ENCODE peak calls at places on chromosomes 1 and 21, in eight cellular contexts. One of them, this sample, is unnamed.

GRCh38 chr1:33697816-33698215 is 166.1 kb upstream of the HMGB4 start:
- DNase-seq in iPS-NIHi11: no peak
- DNase-seq in endodermal cell: no peak
- DNase-seq in HCT116: no peak
- DNase-seq in tibial artery: no peak
- DNase-seq in neuronal stem cell: no peak
- DNase-seq in activated CD8-positive, alpha-beta memory T cell treated with anti-CD3 and anti-CD28 coated beads for 24 hours: no peak
- DNase-seq in heart right ventricle: no peak
- DNase-seq in this sample: no peak

GRCh38 chr1:7528386-7529031 is 242.6 kb upstream of the VAMP3 start:
- DNase-seq in iPS-NIHi11: no peak
- DNase-seq in endodermal cell: no peak
- DNase-seq in HCT116: no peak
- DNase-seq in tibial artery: no peak
- DNase-seq in neuronal stem cell: no peak
- DNase-seq in activated CD8-positive, alpha-beta memory T cell treated with anti-CD3 and anti-CD28 coated beads for 24 hours: no peak
- DNase-seq in heart right ventricle: no peak
- DNase-seq in this sample: no peak

GRCh38 chr21:38277501-38278111 is 20.8 kb downstream of the KCNJ15 start:
- DNase-seq in iPS-NIHi11: no peak
- DNase-seq in endodermal cell: no peak
- DNase-seq in HCT116: no peak
- DNase-seq in tibial artery: peak
- DNase-seq in neuronal stem cell: no peak
- DNase-seq in activated CD8-positive, alpha-beta memory T cell treated with anti-CD3 and anti-CD28 coated beads for 24 hours: no peak
- DNase-seq in heart right ventricle: no peak
- DNase-seq in this sample: no peak

GRCh38 chr1:94236021-94236491 is 1.3 kb downstream of the ARHGAP29 start:
- DNase-seq in iPS-NIHi11: no peak
- DNase-seq in endodermal cell: peak
- DNase-seq in HCT116: no peak
- DNase-seq in tibial artery: no peak
- DNase-seq in neuronal stem cell: peak
- DNase-seq in activated CD8-positive, alpha-beta memory T cell treated with anti-CD3 and anti-CD28 coated beads for 24 hours: no peak
- DNase-seq in heart right ventricle: no peak
- DNase-seq in this sample: no peak

GRCh38 chr1:94931254-94931841 is 4.4 kb upstream of the CNN3 start:
- DNase-seq in iPS-NIHi11: no peak
- DNase-seq in endodermal cell: no peak
- DNase-seq in HCT116: no peak
- DNase-seq in tibial artery: no peak
- DNase-seq in neuronal stem cell: no peak
- DNase-seq in activated CD8-positive, alpha-beta memory T cell treated with anti-CD3 and anti-CD28 coated beads for 24 hours: no peak
- DNase-seq in heart right ventricle: no peak
- DNase-seq in this sample: no peak

GRCh38 chr1:26290061-26290415 is 10.2 kb downstream of the SH3BGRL3 start:
- DNase-seq in iPS-NIHi11: no peak
- DNase-seq in endodermal cell: no peak
- DNase-seq in HCT116: no peak
- DNase-seq in tibial artery: no peak
- DNase-seq in neuronal stem cell: no peak
- DNase-seq in activated CD8-positive, alpha-beta memory T cell treated with anti-CD3 and anti-CD28 coated beads for 24 hours: no peak
- DNase-seq in heart right ventricle: no peak
- DNase-seq in this sample: no peak

GRCh38 chr1:150548632-150549495 is at the start of gene ADAMTSL4:
- DNase-seq in iPS-NIHi11: peak
- DNase-seq in endodermal cell: peak
- DNase-seq in HCT116: no peak
- DNase-seq in tibial artery: peak
- DNase-seq in neuronal stem cell: no peak
- DNase-seq in activated CD8-positive, alpha-beta memory T cell treated with anti-CD3 and anti-CD28 coated beads for 24 hours: no peak
- DNase-seq in heart right ventricle: no peak
- DNase-seq in this sample: peak

GRCh38 chr1:25773441-25774125 is 26.4 kb upstream of the SELENON start:
- DNase-seq in iPS-NIHi11: peak
- DNase-seq in endodermal cell: no peak
- DNase-seq in HCT116: no peak
- DNase-seq in tibial artery: no peak
- DNase-seq in neuronal stem cell: no peak
- DNase-seq in activated CD8-positive, alpha-beta memory T cell treated with anti-CD3 and anti-CD28 coated beads for 24 hours: no peak
- DNase-seq in heart right ventricle: no peak
- DNase-seq in this sample: no peak

GRCh38 chr1:17405898-17406759 is 33.3 kb downstream of the RCC2 start:
- DNase-seq in iPS-NIHi11: peak
- DNase-seq in endodermal cell: peak
- DNase-seq in HCT116: peak
- DNase-seq in tibial artery: peak
- DNase-seq in neuronal stem cell: peak
- DNase-seq in activated CD8-positive, alpha-beta memory T cell treated with anti-CD3 and anti-CD28 coated beads for 24 hours: peak
- DNase-seq in heart right ventricle: peak
- DNase-seq in this sample: peak

GRCh38 chr1:39317910-39318633 is 113.6 kb downstream of the MACF1 start:
- DNase-seq in iPS-NIHi11: no peak
- DNase-seq in endodermal cell: peak
- DNase-seq in HCT116: no peak
- DNase-seq in tibial artery: no peak
- DNase-seq in neuronal stem cell: no peak
- DNase-seq in activated CD8-positive, alpha-beta memory T cell treated with anti-CD3 and anti-CD28 coated beads for 24 hours: no peak
- DNase-seq in heart right ventricle: peak
- DNase-seq in this sample: no peak

GRCh38 chr1:61606448-61607312 is 118.3 kb downstream of the TM2D1 start:
- DNase-seq in iPS-NIHi11: no peak
- DNase-seq in endodermal cell: no peak
- DNase-seq in HCT116: no peak
- DNase-seq in tibial artery: peak
- DNase-seq in neuronal stem cell: no peak
- DNase-seq in activated CD8-positive, alpha-beta memory T cell treated with anti-CD3 and anti-CD28 coated beads for 24 hours: no peak
- DNase-seq in heart right ventricle: peak
- DNase-seq in this sample: no peak

GRCh38 chr1:6423321-6423999 is 1.1 kb upstream of the ESPN start:
- DNase-seq in iPS-NIHi11: peak
- DNase-seq in endodermal cell: peak
- DNase-seq in HCT116: peak
- DNase-seq in tibial artery: no peak
- DNase-seq in neuronal stem cell: no peak
- DNase-seq in activated CD8-positive, alpha-beta memory T cell treated with anti-CD3 and anti-CD28 coated beads for 24 hours: peak
- DNase-seq in heart right ventricle: no peak
- DNase-seq in this sample: peak

GRCh38 chr1:24793762-24794161 is 48.5 kb downstream of the CLIC4 start:
- DNase-seq in iPS-NIHi11: no peak
- DNase-seq in endodermal cell: no peak
- DNase-seq in HCT116: no peak
- DNase-seq in tibial artery: no peak
- DNase-seq in neuronal stem cell: no peak
- DNase-seq in activated CD8-positive, alpha-beta memory T cell treated with anti-CD3 and anti-CD28 coated beads for 24 hours: no peak
- DNase-seq in heart right ventricle: peak
- DNase-seq in this sample: no peak

GRCh38 chr1:230050973-230051735 is 15.9 kb upstream of the GALNT2 start:
- DNase-seq in iPS-NIHi11: no peak
- DNase-seq in endodermal cell: no peak
- DNase-seq in HCT116: no peak
- DNase-seq in tibial artery: no peak
- DNase-seq in neuronal stem cell: no peak
- DNase-seq in activated CD8-positive, alpha-beta memory T cell treated with anti-CD3 and anti-CD28 coated beads for 24 hours: no peak
- DNase-seq in heart right ventricle: no peak
- DNase-seq in this sample: no peak

GRCh38 chr1:110006516-110006915 is 22.0 kb downstream of the AHCYL1 start:
- DNase-seq in iPS-NIHi11: no peak
- DNase-seq in endodermal cell: no peak
- DNase-seq in HCT116: no peak
- DNase-seq in tibial artery: no peak
- DNase-seq in neuronal stem cell: no peak
- DNase-seq in activated CD8-positive, alpha-beta memory T cell treated with anti-CD3 and anti-CD28 coated beads for 24 hours: no peak
- DNase-seq in heart right ventricle: no peak
- DNase-seq in this sample: no peak

GRCh38 chr1:221637641-221638041 is 104.2 kb downstream of the DUSP10 start:
- DNase-seq in iPS-NIHi11: no peak
- DNase-seq in endodermal cell: no peak
- DNase-seq in HCT116: no peak
- DNase-seq in tibial artery: no peak
- DNase-seq in neuronal stem cell: no peak
- DNase-seq in activated CD8-positive, alpha-beta memory T cell treated with anti-CD3 and anti-CD28 coated beads for 24 hours: no peak
- DNase-seq in heart right ventricle: peak
- DNase-seq in this sample: no peak

This sample was measured in GM12891.